ENCODE peak calls at places on chromosome 21, in seven cellular contexts. One of them, this sample, is unnamed.

GRCh38 chr21:30515681-30516080 is 13.7 kb upstream of the KRTAP19-5 start:
- DNase-seq in vagina: no peak
- DNase-seq in heart left ventricle: no peak
- DNase-seq in stomach: no peak
- DNase-seq in K562: no peak
- DNase-seq in IMR-90: no peak
- DNase-seq in GM12891: no peak
- DNase-seq in this sample: no peak

GRCh38 chr21:15759469-15759868 is 29.7 kb downstream of the USP25 start:
- DNase-seq in vagina: no peak
- DNase-seq in heart left ventricle: no peak
- DNase-seq in GM12891: no peak
- DNase-seq in IMR-90: no peak
- DNase-seq in K562: no peak
- DNase-seq in stomach: no peak
- DNase-seq in this sample: no peak

GRCh38 chr21:29072873-29073221 is 601 bp downstream of the CCT8 start:
- DNase-seq in K562: no peak
- DNase-seq in stomach: no peak
- DNase-seq in vagina: no peak
- DNase-seq in GM12891: no peak
- DNase-seq in heart left ventricle: no peak
- DNase-seq in IMR-90: peak
- DNase-seq in this sample: no peak

GRCh38 chr21:33855190-33855589 is 60.4 kb downstream of the ATP5PO start:
- DNase-seq in heart left ventricle: no peak
- DNase-seq in GM12891: no peak
- DNase-seq in stomach: no peak
- DNase-seq in vagina: no peak
- DNase-seq in IMR-90: no peak
- DNase-seq in K562: peak
- DNase-seq in this sample: no peak

GRCh38 chr21:33023574-33024277 is 2.0 kb upstream of the OLIG2 start:
- DNase-seq in heart left ventricle: no peak
- DNase-seq in vagina: no peak
- DNase-seq in IMR-90: no peak
- DNase-seq in stomach: no peak
- DNase-seq in K562: no peak
- DNase-seq in GM12891: no peak
- DNase-seq in this sample: no peak

GRCh38 chr21:29638761-29639327 is 301.0 kb downstream of the GRIK1 start:
- DNase-seq in vagina: no peak
- DNase-seq in K562: no peak
- DNase-seq in IMR-90: no peak
- DNase-seq in GM12891: no peak
- DNase-seq in heart left ventricle: no peak
- DNase-seq in stomach: no peak
- DNase-seq in this sample: no peak

GRCh38 chr21:27532081-27532480 is 565.2 kb upstream of the ADAMTS5 start:
- DNase-seq in heart left ventricle: no peak
- DNase-seq in IMR-90: peak
- DNase-seq in K562: no peak
- DNase-seq in GM12891: no peak
- DNase-seq in vagina: no peak
- DNase-seq in stomach: no peak
- DNase-seq in this sample: peak

GRCh38 chr21:42575111-42575510 is 61.5 kb downstream of the SLC37A1 start:
- DNase-seq in IMR-90: no peak
- DNase-seq in stomach: no peak
- DNase-seq in K562: no peak
- DNase-seq in vagina: no peak
- DNase-seq in heart left ventricle: no peak
- DNase-seq in GM12891: no peak
- DNase-seq in this sample: peak

DNA sequence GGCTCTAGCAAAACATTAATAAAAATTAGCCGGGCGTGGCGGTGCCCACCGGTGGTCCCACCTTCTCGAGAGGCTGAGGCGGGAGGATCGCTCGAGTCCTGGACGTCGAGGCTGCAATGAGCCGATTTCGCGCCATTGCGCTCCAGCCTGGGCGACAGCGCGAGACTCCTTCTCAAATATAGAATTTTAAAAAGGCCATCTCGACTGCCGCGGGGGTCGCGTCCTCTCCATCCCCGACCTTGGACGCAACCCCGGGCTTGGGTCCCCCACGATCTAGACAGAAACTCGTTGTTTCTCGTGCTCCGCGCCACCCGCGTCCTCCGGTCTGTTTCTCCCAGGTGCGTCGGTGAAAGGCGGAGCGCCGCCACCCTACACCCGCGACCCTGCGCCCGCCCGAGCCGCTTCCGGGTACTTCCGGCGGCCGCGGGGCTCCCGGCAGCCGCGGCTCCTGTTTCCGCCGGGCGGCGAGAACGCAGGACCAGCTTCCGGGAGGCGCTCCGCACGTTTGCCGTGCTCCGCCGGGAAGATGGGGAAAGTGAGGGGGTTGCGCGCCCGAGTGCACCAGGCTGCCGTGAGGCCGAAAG is at the start of gene SLX9:
- DNase-seq in K562: peak
- DNase-seq in vagina: no peak
- DNase-seq in heart left ventricle: peak
- DNase-seq in stomach: peak
- DNase-seq in GM12891: peak
- DNase-seq in IMR-90: peak
- DNase-seq in this sample: peak
- TF ChIP-seq POLR2A in K562: peak
- TF ChIP-seq POLR2A in vagina: no peak
- TF ChIP-seq POLR2A in heart left ventricle: peak
- TF ChIP-seq POLR2A in stomach: no peak
- TF ChIP-seq POLR2A in GM12891: peak
- TF ChIP-seq POLR2A in IMR-90: no peak
- TF ChIP-seq POLR2A in this sample: peak

GRCh38 chr21:45747233-45747766 is 103.8 kb downstream of the PCBP3 start:
- DNase-seq in K562: no peak
- DNase-seq in vagina: no peak
- DNase-seq in IMR-90: no peak
- DNase-seq in stomach: no peak
- DNase-seq in heart left ventricle: no peak
- DNase-seq in GM12891: no peak
- DNase-seq in this sample: no peak

GRCh38 chr21:45745256-45745655 is 101.7 kb downstream of the PCBP3 start:
- DNase-seq in IMR-90: no peak
- DNase-seq in K562: no peak
- DNase-seq in GM12891: no peak
- DNase-seq in vagina: no peak
- DNase-seq in heart left ventricle: no peak
- DNase-seq in stomach: no peak
- DNase-seq in this sample: no peak

GRCh38 chr21:45749974-45750373 is 106.4 kb downstream of the PCBP3 start:
- DNase-seq in GM12891: no peak
- DNase-seq in stomach: no peak
- DNase-seq in vagina: peak
- DNase-seq in heart left ventricle: no peak
- DNase-seq in K562: no peak
- DNase-seq in IMR-90: no peak
- DNase-seq in this sample: no peak

GRCh38 chr21:45748593-45748992 is 105.1 kb downstream of the PCBP3 start:
- DNase-seq in stomach: no peak
- DNase-seq in IMR-90: no peak
- DNase-seq in vagina: peak
- DNase-seq in GM12891: no peak
- DNase-seq in heart left ventricle: no peak
- DNase-seq in K562: no peak
- DNase-seq in this sample: no peak

DNA sequence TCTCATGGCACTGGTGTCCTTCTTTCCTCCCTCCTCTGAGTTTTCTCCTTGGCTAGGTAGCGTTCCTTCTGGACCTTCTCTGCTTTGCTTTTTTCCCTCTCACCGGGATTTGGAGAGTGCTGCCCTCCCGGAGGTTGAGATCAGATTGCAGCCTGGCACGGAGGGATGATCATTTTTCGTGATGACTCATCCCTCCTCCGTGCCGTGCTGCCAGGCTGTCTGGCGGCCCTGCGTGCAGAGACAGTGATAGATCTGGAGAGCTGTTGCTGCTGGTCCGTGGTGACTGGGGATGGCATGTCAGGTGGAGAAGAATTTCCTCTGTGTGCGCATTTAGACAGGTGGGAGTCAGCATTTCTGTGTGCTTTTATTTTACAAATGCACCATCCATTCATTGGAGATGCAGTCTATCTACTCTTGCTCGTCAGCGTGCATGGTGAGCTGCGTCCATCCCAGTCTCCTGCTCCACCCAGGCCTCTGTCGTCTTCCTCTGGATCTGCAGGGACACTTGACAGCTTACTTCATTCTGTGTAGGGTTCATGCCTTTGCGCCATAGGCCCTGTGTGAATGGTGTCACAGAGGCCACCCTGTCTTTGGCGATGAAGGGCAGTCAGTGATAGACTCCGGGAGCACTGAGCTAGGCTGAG is 104.4 kb downstream of the PCBP3 start:
- DNase-seq in GM12891: no peak
- DNase-seq in stomach: no peak
- DNase-seq in vagina: peak
- DNase-seq in K562: no peak
- DNase-seq in heart left ventricle: no peak
- DNase-seq in IMR-90: peak
- DNase-seq in this sample: no peak
- TF ChIP-seq POLR2A in GM12891: no peak
- TF ChIP-seq POLR2A in stomach: no peak
- TF ChIP-seq POLR2A in vagina: no peak
- TF ChIP-seq POLR2A in K562: no peak
- TF ChIP-seq POLR2A in heart left ventricle: no peak
- TF ChIP-seq POLR2A in IMR-90: no peak
- TF ChIP-seq POLR2A in this sample: no peak

GRCh38 chr21:26167593-26167992 is 3.0 kb downstream of the APP start:
- DNase-seq in heart left ventricle: no peak
- DNase-seq in IMR-90: no peak
- DNase-seq in K562: no peak
- DNase-seq in GM12891: no peak
- DNase-seq in vagina: no peak
- DNase-seq in stomach: no peak
- DNase-seq in this sample: no peak

GRCh38 chr21:26169061-26169610 is 1.4 kb downstream of the APP start:
- DNase-seq in vagina: no peak
- DNase-seq in heart left ventricle: peak
- DNase-seq in GM12891: no peak
- DNase-seq in K562: no peak
- DNase-seq in IMR-90: peak
- DNase-seq in stomach: peak
- DNase-seq in this sample: peak

GRCh38 chr21:26170471-26171309 is at the start of gene APP:
- DNase-seq in K562: peak
- DNase-seq in heart left ventricle: peak
- DNase-seq in stomach: peak
- DNase-seq in vagina: no peak
- DNase-seq in IMR-90: peak
- DNase-seq in GM12891: peak
- DNase-seq in this sample: peak

GRCh38 chr21:26171310-26172100 is 935 bp upstream of the APP start:
- DNase-seq in K562: no peak
- DNase-seq in vagina: no peak
- DNase-seq in GM12891: no peak
- DNase-seq in heart left ventricle: peak
- DNase-seq in stomach: no peak
- DNase-seq in IMR-90: no peak
- DNase-seq in this sample: no peak

GRCh38 chr21:26169611-26170470 is 729 bp downstream of the APP start:
- DNase-seq in IMR-90: peak
- DNase-seq in K562: no peak
- DNase-seq in stomach: peak
- DNase-seq in vagina: no peak
- DNase-seq in GM12891: peak
- DNase-seq in heart left ventricle: peak
- DNase-seq in this sample: peak
- TF ChIP-seq POLR2A in IMR-90: no peak
- TF ChIP-seq POLR2A in K562: no peak
- TF ChIP-seq POLR2A in stomach: no peak
- TF ChIP-seq POLR2A in vagina: peak
- TF ChIP-seq POLR2A in GM12891: no peak
- TF ChIP-seq POLR2A in heart left ventricle: peak
- TF ChIP-seq POLR2A in this sample: peak

GRCh38 chr21:44335266-44336059 is 3.7 kb downstream of the CFAP410 start:
- DNase-seq in K562: no peak
- DNase-seq in GM12891: no peak
- DNase-seq in IMR-90: no peak
- DNase-seq in stomach: no peak
- DNase-seq in heart left ventricle: no peak
- DNase-seq in vagina: no peak
- DNase-seq in this sample: no peak

GRCh38 chr21:44334637-44335030 is 4.6 kb downstream of the CFAP410 start:
- DNase-seq in IMR-90: no peak
- DNase-seq in stomach: no peak
- DNase-seq in heart left ventricle: no peak
- DNase-seq in GM12891: no peak
- DNase-seq in vagina: no peak
- DNase-seq in K562: no peak
- DNase-seq in this sample: no peak

GRCh38 chr21:44337428-44337827 is 1.8 kb downstream of the CFAP410 start:
- DNase-seq in IMR-90: no peak
- DNase-seq in heart left ventricle: no peak
- DNase-seq in K562: no peak
- DNase-seq in vagina: no peak
- DNase-seq in GM12891: no peak
- DNase-seq in stomach: no peak
- DNase-seq in this sample: no peak

GRCh38 chr21:44337941-44338895 is 972 bp downstream of the CFAP410 start:
- DNase-seq in GM12891: no peak
- DNase-seq in heart left ventricle: peak
- DNase-seq in stomach: peak
- DNase-seq in K562: peak
- DNase-seq in IMR-90: peak
- DNase-seq in vagina: peak
- DNase-seq in this sample: peak

DNA sequence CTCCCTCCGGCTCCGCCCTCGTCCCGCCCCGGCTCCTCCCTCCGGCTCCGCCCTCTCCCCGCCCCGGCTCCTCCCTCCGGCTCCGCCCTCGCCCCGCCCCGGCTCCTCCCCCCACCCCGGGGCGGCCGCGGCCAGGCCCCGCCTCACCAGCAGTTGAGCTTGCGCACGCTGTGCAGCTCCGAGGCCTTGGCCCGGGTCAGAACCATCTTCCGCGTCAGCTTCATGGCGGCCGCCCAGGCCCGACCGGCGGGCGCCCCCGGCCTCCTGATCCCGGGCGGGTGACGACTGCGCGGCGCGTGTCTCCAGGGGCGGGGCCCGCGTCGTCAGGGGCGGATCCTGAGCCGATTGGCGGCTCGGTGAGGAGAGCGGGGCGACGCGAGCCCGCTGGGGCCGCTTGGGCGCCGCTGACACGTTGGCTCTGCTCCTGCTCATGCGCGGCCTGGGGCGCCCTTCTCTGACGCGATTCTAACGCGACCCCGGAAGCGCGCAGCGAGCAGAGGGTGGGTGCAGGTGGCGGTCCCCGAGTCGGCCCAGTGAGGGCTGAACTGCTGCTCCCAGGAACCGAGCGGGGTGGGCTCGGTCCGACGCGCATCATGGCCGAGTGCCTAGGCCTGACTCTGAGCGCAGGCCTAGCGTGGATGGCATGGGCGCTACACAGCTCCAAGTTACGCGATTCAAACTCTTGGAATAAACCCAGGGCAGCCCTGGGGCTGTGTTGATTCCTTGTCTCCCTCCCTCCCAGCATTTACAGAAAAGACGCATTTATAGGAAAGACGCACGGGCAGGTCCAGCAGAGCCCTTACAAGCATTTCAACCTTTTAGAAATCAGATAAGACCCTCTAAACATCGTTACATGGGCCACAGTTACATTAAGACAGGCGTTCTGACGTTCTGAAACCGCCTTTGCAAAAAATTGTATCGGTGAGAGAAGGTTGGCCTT is at the start of gene CFAP410:
- DNase-seq in IMR-90: peak
- DNase-seq in K562: peak
- DNase-seq in vagina: peak
- DNase-seq in GM12891: peak
- DNase-seq in heart left ventricle: peak
- DNase-seq in stomach: peak
- DNase-seq in this sample: peak
- TF ChIP-seq POLR2A in IMR-90: peak
- TF ChIP-seq POLR2A in K562: peak
- TF ChIP-seq POLR2A in vagina: peak
- TF ChIP-seq POLR2A in GM12891: peak
- TF ChIP-seq POLR2A in heart left ventricle: peak
- TF ChIP-seq POLR2A in stomach: peak
- TF ChIP-seq POLR2A in this sample: peak